ENCODE peak calls at places on chromosomes 3 and 15, in ten cellular contexts. Q, C, Y, K, D, H, I, W, M and A are unnamed samples.

GRCh38 chr3:113034011-113034410 is 43.2 kb downstream of the GTPBP8 start:
- DNase-seq in I (no peak), M (no peak), D (no peak), H (no peak), Y (no peak), K (peak), Q (no peak), W (no peak), C (no peak), A (no peak)

GRCh38 chr3:11774296-11774877 is 72.3 kb downstream of the TAMM41 start:
- DNase-seq in D (peak), W (no peak), C (peak), Q (peak), H (peak), K (peak), Y (no peak), M (peak), I (peak), A (peak)

GRCh38 chr3:61847784-61848462 is 286.6 kb downstream of the PTPRG start:
- DNase-seq in Q (no peak), C (no peak), M (no peak), K (peak), H (peak), I (no peak), Y (peak), D (no peak), W (peak), A (peak)

GRCh38 chr3:134212898-134213665 is 37.6 kb downstream of the RYK start:
- DNase-seq in Y (peak), I (peak), M (peak), H (peak), Q (peak), C (peak), W (peak), K (peak), D (peak), A (peak)

GRCh38 chr3:14324224-14324944 is 78.0 kb upstream of the SLC6A6 start:
- DNase-seq in M (peak), C (no peak), K (peak), Q (no peak), Y (no peak), H (no peak), D (no peak), I (no peak), W (no peak), A (no peak)

GRCh38 chr3:17581421-17582080 is 160.9 kb downstream of the TBC1D5 start:
- DNase-seq in W (no peak), I (no peak), Y (no peak), H (no peak), C (no peak), D (peak), K (peak), M (no peak), Q (no peak), A (peak)

GRCh38 chr15:62976301-62976842 is 66.2 kb upstream of the TPM1 start:
- DNase-seq in Q (no peak), W (no peak), Y (no peak), C (no peak), K (peak), I (no peak), D (no peak), H (no peak), M (peak), A (peak)

GRCh38 chr15:100873029-100873677 is 6.5 kb upstream of the ALDH1A3 start:
- DNase-seq in Y (no peak), M (peak), C (peak), D (peak), H (peak), K (peak), Q (peak), I (peak), W (peak), A (peak)

GRCh38 chr3:115217678-115218451 is 70.8 kb upstream of the ZBTB20 start:
- DNase-seq in C (peak), I (peak), M (peak), Y (no peak), D (peak), W (peak), H (peak), Q (peak), K (peak), A (peak)

GRCh38 chr3:71582612-71583568 is 638 bp downstream of the FOXP1 start:
- DNase-seq in D (peak), Q (no peak), H (peak), C (peak), W (peak), Y (peak), K (peak), M (peak), I (peak), A (peak)

GRCh38 chr15:40345867-40346578 is 4.8 kb upstream of the PHGR1 start:
- DNase-seq in Q (no peak), Y (no peak), H (no peak), W (no peak), C (no peak), D (no peak), K (no peak), M (no peak), I (no peak), A (no peak)

GRCh38 chr3:159969-160368 is 36.6 kb upstream of the CHL1 start:
- DNase-seq in W (no peak), Q (no peak), I (no peak), C (no peak), M (no peak), Y (no peak), H (no peak), K (no peak), D (no peak), A (no peak)

GRCh38 chr15:62059818-62060115 is 480 bp downstream of the VPS13C start:
- DNase-seq in C (no peak), D (peak), K (peak), I (peak), Y (peak), Q (no peak), W (peak), H (peak), M (peak), A (peak)

GRCh38 chr3:12229896-12230295 is 59.0 kb upstream of the PPARG start:
- DNase-seq in K (no peak), H (no peak), I (no peak), M (no peak), Y (no peak), W (no peak), Q (no peak), C (no peak), D (peak), A (no peak)

GRCh38 chr15:51366911-51367310 is 25.5 kb downstream of the GLDN start:
- DNase-seq in H (peak), Y (no peak), K (peak), I (no peak), M (no peak), W (peak), Q (peak), D (peak), C (no peak), A (peak)

GRCh38 chr3:134931045-134931775 is 136.2 kb downstream of the EPHB1 start:
- DNase-seq in W (no peak), M (no peak), Y (no peak), Q (no peak), C (no peak), D (no peak), H (no peak), I (no peak), K (no peak), A (no peak)

GRCh38 chr15:42070966-42071350 is 23.4 kb downstream of the PLA2G4D start:
- DNase-seq in C (no peak), K (no peak), H (no peak), Q (no peak), I (no peak), M (no peak), Y (no peak), D (no peak), W (no peak), A (no peak)

GRCh38 chr3:191290311-191291025 is 38.7 kb upstream of the CCDC50 start:
- DNase-seq in C (no peak), H (no peak), D (peak), W (no peak), I (no peak), K (peak), M (no peak), Q (no peak), Y (no peak), A (peak)

GRCh38 chr3:50652709-50653108 is 22.0 kb upstream of the DOCK3 start:
- DNase-seq in C (no peak), W (peak), D (peak), K (no peak), Q (no peak), M (no peak), H (peak), Y (peak), I (peak), A (no peak)

GRCh38 chr3:150411971-150412370 is 3.9 kb downstream of the TSC22D2 start:
- DNase-seq in Q (no peak), H (no peak), C (no peak), D (no peak), W (no peak), Y (no peak), M (no peak), I (no peak), K (peak), A (no peak)

GRCh38 chr15:45635191-45635638 is 386 bp downstream of the SQOR start:
- DNase-seq in D (no peak), K (peak), I (peak), H (peak), M (no peak), Y (peak), W (peak), C (peak), Q (no peak), A (peak)

GRCh38 chr15:45638641-45639040 is 3.8 kb downstream of the SQOR start:
- DNase-seq in D (peak), I (no peak), Y (no peak), C (no peak), Q (no peak), K (no peak), M (no peak), W (no peak), H (no peak), A (no peak)

GRCh38 chr15:45637552-45638033 is 2.8 kb downstream of the SQOR start:
- DNase-seq in D (peak), Y (peak), K (peak), W (peak), M (peak), Q (peak), H (peak), C (no peak), I (peak), A (peak)

GRCh38 chr15:45634442-45635190 is at the start of gene SQOR:
- DNase-seq in I (no peak), W (peak), Q (no peak), H (peak), D (peak), K (peak), M (peak), Y (peak), C (peak), A (peak)

DNA sequence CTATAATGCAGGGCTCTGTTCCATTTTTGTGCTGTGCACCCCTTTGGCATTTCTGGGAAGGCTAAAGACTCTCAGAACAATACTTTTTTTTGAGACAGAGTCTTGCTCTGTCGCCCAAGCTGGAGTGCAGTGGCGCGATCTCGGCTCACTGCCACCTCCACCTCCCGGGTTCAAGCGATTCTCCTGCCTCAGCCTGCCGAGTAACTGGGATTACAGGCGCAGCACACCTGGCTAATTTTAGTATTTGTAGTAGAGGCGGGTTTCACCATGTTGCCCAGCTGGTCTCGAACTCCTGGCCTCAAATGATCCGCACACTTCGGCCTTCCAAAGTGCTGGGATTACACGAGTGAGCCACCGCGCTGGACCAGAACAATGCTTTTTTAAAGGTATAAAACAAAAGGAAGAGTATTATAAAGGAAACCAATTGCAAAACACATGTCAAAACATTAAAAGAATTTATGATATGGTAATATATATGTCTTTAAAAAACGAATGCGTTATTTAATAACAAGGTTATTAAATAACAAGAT is 999 bp downstream of the SQOR start:
- DNase-seq in K (no peak), C (no peak), H (no peak), M (no peak), Y (no peak), D (no peak), Q (no peak), W (no peak), I (no peak), A (no peak)
- H3K4me3 ChIP-seq in K (peak), C (no peak), H (peak), M (peak), Y (peak), D (peak), Q (peak), W (peak), I (peak), A (peak)

GRCh38 chr3:181725830-181726229 is 14.1 kb downstream of the SOX2 start:
- DNase-seq in H (no peak), W (no peak), M (no peak), Q (no peak), D (no peak), I (no peak), C (no peak), Y (no peak), K (no peak), A (no peak)

GRCh38 chr3:181727122-181728036 is 15.7 kb downstream of the SOX2 start:
- DNase-seq in K (no peak), H (no peak), Y (no peak), D (no peak), C (no peak), M (no peak), Q (no peak), W (no peak), I (peak), A (no peak)

GRCh38 chr3:181728470-181728869 is 16.7 kb downstream of the SOX2 start:
- DNase-seq in C (no peak), W (no peak), I (no peak), M (no peak), Q (no peak), H (no peak), K (no peak), D (no peak), Y (no peak), A (no peak)

GRCh38 chr3:181725033-181725775 is 13.5 kb downstream of the SOX2 start:
- DNase-seq in Q (no peak), W (no peak), H (no peak), I (no peak), K (no peak), M (no peak), D (no peak), C (no peak), Y (no peak), A (no peak)

DNA sequence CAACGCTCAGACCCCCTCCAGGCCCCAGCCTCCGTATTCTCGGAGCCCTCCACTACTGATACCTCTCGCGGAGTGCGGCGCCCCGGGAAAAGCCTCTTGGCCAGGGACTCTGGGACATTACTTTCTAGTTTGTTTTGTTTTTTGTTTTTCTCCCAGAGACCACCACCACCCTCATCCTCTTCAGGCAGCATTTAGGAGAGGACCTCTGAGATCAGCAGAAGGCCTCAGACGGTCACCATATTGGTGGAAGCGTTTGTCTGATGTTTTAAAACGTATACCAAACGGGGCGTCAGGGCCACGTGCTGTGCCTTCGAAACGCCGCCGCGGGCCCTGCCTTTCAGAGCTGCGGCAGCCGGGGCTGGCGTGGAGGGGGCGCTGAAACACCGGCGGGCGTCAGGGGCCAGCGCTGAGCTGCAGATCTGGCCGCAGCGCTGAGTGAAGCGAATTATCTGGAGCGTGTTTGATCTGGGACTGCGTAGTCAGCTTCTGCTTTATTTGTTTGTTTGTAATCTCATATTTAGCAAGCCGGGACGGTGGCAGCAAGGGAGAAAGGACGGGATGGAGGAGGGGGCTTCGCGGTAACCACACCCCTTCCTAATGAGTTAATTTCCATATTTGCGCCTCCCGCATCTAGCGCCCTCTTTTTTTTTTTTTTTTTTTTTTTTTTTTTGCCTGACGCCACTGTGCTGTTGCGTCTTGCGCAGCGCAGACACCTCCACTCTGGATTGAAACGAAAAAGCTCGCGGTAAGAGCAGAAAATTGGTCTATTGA is 14.8 kb downstream of the SOX2 start:
- DNase-seq in Y (no peak), M (no peak), W (no peak), D (no peak), Q (no peak), I (no peak), C (peak), H (no peak), K (no peak), A (no peak)
- H3K4me3 ChIP-seq in Y (peak), M (peak), W (peak), D (no peak), Q (no peak), I (peak), C (peak), H (no peak), K (no peak), A (peak)

DNA sequence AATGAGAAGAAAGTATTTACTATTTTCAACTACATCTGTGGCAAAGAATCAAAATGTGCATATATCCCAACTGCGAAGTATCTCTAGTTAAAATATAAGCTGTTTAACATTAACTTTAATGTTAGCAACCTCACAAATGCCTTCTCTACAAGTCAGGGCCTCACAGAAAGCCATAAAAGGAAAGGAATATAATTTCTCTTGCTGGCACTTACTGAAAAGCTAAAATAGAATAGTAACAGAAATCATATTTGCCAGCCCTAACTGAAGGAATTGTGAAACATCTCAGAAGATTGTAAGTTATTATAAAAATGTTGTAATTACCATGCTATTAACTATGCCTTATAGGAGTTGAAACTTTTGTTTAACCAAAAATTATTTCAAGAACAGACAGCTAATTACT is 65.1 kb upstream of the MBNL1 start:
- DNase-seq in Q (no peak), D (no peak), M (no peak), W (no peak), C (no peak), K (peak), Y (no peak), I (no peak), H (no peak), A (peak)
- H3K4me3 ChIP-seq in Q (no peak), D (no peak), M (no peak), W (peak), C (no peak), K (peak), Y (peak), I (peak), H (no peak), A (no peak)

GRCh38 chr3:31230425-31230824 is 302.3 kb upstream of the STT3B start:
- DNase-seq in D (no peak), Y (no peak), W (no peak), I (no peak), M (no peak), C (no peak), H (no peak), Q (no peak), K (no peak), A (no peak)

GRCh38 chr3:31230834-31231233 is 301.9 kb upstream of the STT3B start:
- DNase-seq in I (no peak), D (no peak), K (no peak), W (no peak), H (no peak), Y (no peak), M (no peak), Q (no peak), C (no peak), A (no peak)

GRCh38 chr3:31232049-31233040 is 300.4 kb upstream of the STT3B start:
- DNase-seq in Y (no peak), K (peak), I (peak), Q (no peak), M (no peak), C (no peak), H (no peak), W (peak), D (no peak), A (no peak)

GRCh38 chr3:31235062-31235704 is 297.5 kb upstream of the STT3B start:
- DNase-seq in M (no peak), C (no peak), Q (no peak), K (peak), Y (no peak), H (no peak), D (peak), W (no peak), I (no peak), A (no peak)

GRCh38 chr3:31234143-31234542 is 298.6 kb upstream of the STT3B start:
- DNase-seq in Q (no peak), H (no peak), M (no peak), D (no peak), W (no peak), I (no peak), C (no peak), K (no peak), Y (no peak), A (no peak)
- H3K4me3 ChIP-seq in Q (no peak), H (no peak), M (no peak), D (no peak), W (no peak), I (no peak), C (no peak), K (no peak), Y (no peak), A (no peak)

DNA sequence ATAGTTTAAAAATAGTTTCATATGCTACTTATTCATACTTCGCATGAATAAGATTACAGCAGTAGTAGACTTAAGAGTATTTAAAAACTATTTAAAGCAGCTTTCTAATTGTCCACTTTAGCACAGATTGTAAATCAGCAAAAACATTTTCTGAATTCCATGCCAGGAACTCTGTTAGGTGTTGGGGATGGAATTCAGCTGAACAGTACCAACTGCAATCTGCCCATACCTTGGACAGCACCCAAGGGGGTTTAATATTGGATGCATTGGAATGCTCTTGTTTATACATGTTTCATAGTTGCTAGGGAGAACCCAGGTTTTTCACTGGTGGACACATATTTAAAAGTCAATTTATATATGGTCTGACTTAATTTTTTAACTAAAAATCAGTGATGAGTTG is 74.8 kb downstream of the PPM1L start:
- DNase-seq in D (no peak), H (no peak), Q (no peak), I (no peak), K (no peak), W (no peak), C (no peak), Y (no peak), M (peak), A (no peak)
- H3K4me3 ChIP-seq in D (no peak), H (no peak), Q (no peak), I (no peak), K (no peak), W (no peak), C (no peak), Y (no peak), M (no peak), A (no peak)